ENCODE peak calls at places on chromosomes 4 and X, in eight cellular contexts. R is transverse colon, F is A549, B is body of pancreas, P is heart left ventricle, O is breast epithelium, X is uterus, E is Peyer's patch. L is an unnamed sample. For H3K4me1, the result is how much of the 10 kb centered on the place peaks cover.

GRCh38 chr4:40842725-40843401 is 93.1 kb downstream of the NSUN7 start:
- DNase-seq in R (no peak), F (no peak), B (no peak), P (no peak), O (peak), X (no peak), E (no peak), L (no peak)

GRCh38 chr4:145503486-145504072 is 21.9 kb downstream of the SMAD1 start:
- DNase-seq in R (no peak), F (no peak), B (no peak), P (no peak), O (no peak), X (no peak), E (no peak), L (no peak)

GRCh38 chrX:57453901-57454300 is 137.9 kb upstream of the ZXDB start:
- DNase-seq in R (no peak), F (peak), B (no peak), P (no peak), O (no peak), X (no peak), E (no peak), L (no peak)

GRCh38 chrX:45712067-45712466 is 511.4 kb upstream of the DIPK2B start:
- DNase-seq in R (no peak), F (no peak), B (no peak), P (no peak), O (no peak), X (no peak), E (no peak), L (no peak)

GRCh38 chr4:121070696-121071639 is 1.4 kb downstream of the NDNF start:
- DNase-seq in R (peak), F (peak), B (peak), P (peak), O (no peak), X (peak), E (peak), L (no peak)

GRCh38 chr4:167452922-167453321 is 218.6 kb upstream of the SPOCK3 start:
- DNase-seq in R (no peak), F (no peak), B (no peak), P (no peak), O (no peak), X (no peak), E (no peak), L (no peak)

GRCh38 chr4:124713213-124713592 is 671 bp upstream of the ANKRD50 start:
- DNase-seq in R (peak), F (peak), B (peak), P (peak), O (peak), X (peak), E (peak), L (peak)

GRCh38 chr4:123104275-123104674 is 181.9 kb upstream of the NUDT6 start:
- DNase-seq in R (no peak), F (no peak), B (no peak), P (no peak), O (no peak), X (no peak), E (no peak), L (no peak)

GRCh38 chr4:7719354-7720174 is 220.1 kb downstream of the AFAP1 start:
- DNase-seq in R (peak), F (no peak), B (peak), P (peak), O (no peak), X (peak), E (peak), L (peak)

GRCh38 chr4:1557221-1557597 is 126.9 kb downstream of the FAM53A start:
- DNase-seq in R (no peak), F (no peak), B (no peak), P (no peak), O (no peak), X (no peak), E (no peak), L (no peak)

GRCh38 chrX:116272328-116272727 is 101.8 kb downstream of the AGTR2 start:
- DNase-seq in R (peak), F (peak), B (no peak), P (no peak), O (no peak), X (no peak), E (no peak), L (no peak)

GRCh38 chrX:26952213-26952612 is 510.9 kb downstream of the PPP4R3C start:
- DNase-seq in R (no peak), F (no peak), B (no peak), P (no peak), O (no peak), X (no peak), E (no peak), L (no peak)

GRCh38 chrX:150329282-150329681 is 33.8 kb upstream of the MAMLD1 start:
- DNase-seq in R (no peak), F (no peak), B (no peak), P (no peak), O (no peak), X (no peak), E (no peak), L (no peak)

GRCh38 chr4:99471896-99472295 is 36.8 kb upstream of the ADH7 start:
- DNase-seq in R (no peak), F (no peak), B (no peak), P (no peak), O (no peak), X (no peak), E (no peak), L (no peak)

GRCh38 chr4:96352051-96352517 is 512.2 kb downstream of the PDHA2 start:
- DNase-seq in R (no peak), F (peak), B (no peak), P (no peak), O (no peak), X (no peak), E (no peak), L (no peak)

GRCh38 chr4:141896687-141897086 is 260.3 kb downstream of the IL15 start:
- DNase-seq in R (no peak), F (no peak), B (no peak), P (no peak), O (no peak), X (no peak), E (no peak), L (no peak)

GRCh38 chr4:141759796-141760425 is 123.5 kb downstream of the IL15 start:
- DNase-seq in R (no peak), F (no peak), B (no peak), P (no peak), O (no peak), X (no peak), E (no peak), L (no peak)

GRCh38 chr4:8351931-8352367 is 82.4 kb downstream of the HTRA3 start:
- DNase-seq in R (no peak), F (peak), B (no peak), P (no peak), O (peak), X (peak), E (no peak), L (peak)

GRCh38 chr4:89482248-89482647 is 174.6 kb upstream of the GPRIN3 start:
- DNase-seq in R (no peak), F (peak), B (no peak), P (no peak), O (no peak), X (no peak), E (no peak), L (no peak)

GRCh38 chr4:4480685-4481393 is 61.0 kb downstream of the STX18 start:
- DNase-seq in R (no peak), F (peak), B (no peak), P (no peak), O (no peak), X (no peak), E (no peak), L (no peak)

GRCh38 chr4:173237722-173238121 is 69.1 kb downstream of the GALNT7 start:
- DNase-seq in R (no peak), F (no peak), B (no peak), P (no peak), O (no peak), X (no peak), E (no peak), L (no peak)

GRCh38 chr4:139368990-139369389 is 66.7 kb upstream of the NDUFC1 start:
- DNase-seq in R (no peak), F (no peak), B (no peak), P (no peak), O (no peak), X (no peak), E (no peak), L (no peak)

GRCh38 chr4:42608551-42608950 is 48.4 kb downstream of the ATP8A1 start:
- DNase-seq in R (no peak), F (no peak), B (no peak), P (no peak), O (no peak), X (no peak), E (no peak), L (no peak)

GRCh38 chr4:130336585-130337217 is 1240.7 kb downstream of the C4orf33 start:
- DNase-seq in R (no peak), F (peak), B (no peak), P (no peak), O (no peak), X (no peak), E (no peak), L (no peak)

GRCh38 chrX:10486373-10486772 is 134.0 kb downstream of the MID1 start:
- DNase-seq in R (no peak), F (peak), B (no peak), P (no peak), O (no peak), X (no peak), E (no peak), L (no peak)

GRCh38 chr4:145170209-145170608 is 10.2 kb downstream of the OTUD4 start:
- DNase-seq in R (no peak), F (no peak), B (no peak), P (no peak), O (no peak), X (no peak), E (no peak), L (no peak)

GRCh38 chr4:38145741-38146140 is 185.5 kb downstream of the PTTG2 start:
- DNase-seq in R (no peak), F (no peak), B (no peak), P (no peak), O (no peak), X (no peak), E (no peak), L (no peak)

GRCh38 chr4:164402554-164402953 is 351.4 kb upstream of the SMIM31 start:
- DNase-seq in R (no peak), F (no peak), B (no peak), P (no peak), O (no peak), X (no peak), E (no peak), L (no peak)

GRCh38 chrX:134256684-134257083 is 19.7 kb downstream of the CCDC160 start:
- DNase-seq in R (no peak), F (no peak), B (no peak), P (no peak), O (no peak), X (no peak), E (no peak), L (no peak)

GRCh38 chrX:153551135-153551534 is 33.7 kb downstream of the ATP2B3 start:
- DNase-seq in R (no peak), F (no peak), B (no peak), P (no peak), O (no peak), X (no peak), E (no peak), L (no peak)

DNA sequence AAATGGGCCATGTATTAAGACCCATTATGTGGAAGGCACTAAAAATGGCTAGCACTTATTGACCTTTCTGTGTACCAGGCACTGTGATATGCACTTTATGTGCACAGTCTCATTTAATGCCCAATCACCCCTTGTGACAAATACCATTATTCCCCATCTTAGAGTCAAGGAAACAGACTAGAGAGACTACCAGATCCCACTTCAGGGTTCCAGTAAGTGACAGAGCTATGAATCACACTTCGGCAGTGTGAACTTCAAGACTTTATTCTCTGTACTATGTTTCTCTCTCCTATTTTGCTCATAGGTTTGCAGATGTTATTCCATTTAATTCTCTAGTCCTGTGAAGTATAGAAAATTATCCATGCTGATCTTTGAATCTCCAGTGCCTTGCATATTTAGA is 107.0 kb downstream of the NFKB1 start:
- DNase-seq in R (no peak), F (no peak), B (no peak), P (no peak), O (no peak), X (no peak), E (no peak), L (no peak)
- H3K4me1 ChIP-seq in R (under half), F (under half), B (under half), P (under half), O (under half), X (under half), E (under half), L (under half)

GRCh38 chr4:16865897-16866283 is 32.6 kb downstream of the LDB2 start:
- DNase-seq in R (no peak), F (no peak), B (no peak), P (no peak), O (no peak), X (no peak), E (no peak), L (no peak)

GRCh38 chr4:16860506-16860905 is 37.9 kb downstream of the LDB2 start:
- DNase-seq in R (no peak), F (no peak), B (no peak), P (no peak), O (no peak), X (no peak), E (no peak), L (no peak)

GRCh38 chr4:16864199-16864598 is 34.2 kb downstream of the LDB2 start:
- DNase-seq in R (no peak), F (no peak), B (no peak), P (no peak), O (no peak), X (no peak), E (no peak), L (no peak)

GRCh38 chr4:16865209-16865896 is 33.1 kb downstream of the LDB2 start:
- DNase-seq in R (no peak), F (no peak), B (no peak), P (no peak), O (no peak), X (no peak), E (no peak), L (no peak)

DNA sequence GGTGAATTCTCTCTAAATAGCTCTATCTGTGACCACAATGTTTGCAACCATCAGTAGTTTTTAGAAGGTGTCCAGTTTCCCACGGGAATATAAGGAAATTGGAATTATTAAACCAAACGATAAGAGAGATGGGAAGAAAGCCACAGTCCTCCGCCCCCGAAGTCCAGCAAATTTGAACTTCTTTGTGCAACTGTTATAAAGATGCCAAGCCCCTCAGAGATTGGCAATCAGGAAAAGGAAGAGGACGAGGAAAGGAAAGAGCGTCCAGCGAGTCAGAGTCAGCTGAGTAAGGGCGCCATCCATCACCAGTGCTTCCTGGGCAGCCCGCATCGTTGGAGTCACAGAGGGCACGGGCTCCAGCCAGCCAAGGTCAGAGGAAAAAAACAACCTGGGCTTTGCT is 35.8 kb downstream of the LDB2 start:
- DNase-seq in R (no peak), F (no peak), B (no peak), P (peak), O (no peak), X (no peak), E (no peak), L (no peak)
- TF ChIP-seq POLR2A in R (no peak), F (no peak), B (no peak), P (no peak), O (no peak), X (no peak), E (no peak), L (no peak)

GRCh38 chrX:49165901-49166881 is 3.6 kb downstream of the MAGIX start:
- DNase-seq in R (peak), F (no peak), B (peak), P (peak), O (peak), X (peak), E (peak), L (peak)

GRCh38 chrX:49164589-49165360 is 2.2 kb downstream of the MAGIX start:
- DNase-seq in R (no peak), F (no peak), B (no peak), P (no peak), O (no peak), X (no peak), E (no peak), L (no peak)

GRCh38 chrX:49167740-49168108 is 4.0 kb upstream of the PLP2 start:
- DNase-seq in R (no peak), F (no peak), B (no peak), P (no peak), O (no peak), X (no peak), E (no peak), L (no peak)

GRCh38 chrX:49163555-49164419 is 1.2 kb downstream of the MAGIX start:
- DNase-seq in R (peak), F (peak), B (peak), P (peak), O (peak), X (peak), E (peak), L (peak)

GRCh38 chrX:49166914-49167739 is 4.6 kb downstream of the MAGIX start:
- DNase-seq in R (peak), F (no peak), B (no peak), P (peak), O (peak), X (peak), E (peak), L (peak)
- H3K4me1 ChIP-seq in R (under half), F (under half), B (under half), P (under half), O (under half), X (under half), E (under half), L (under half)

DNA sequence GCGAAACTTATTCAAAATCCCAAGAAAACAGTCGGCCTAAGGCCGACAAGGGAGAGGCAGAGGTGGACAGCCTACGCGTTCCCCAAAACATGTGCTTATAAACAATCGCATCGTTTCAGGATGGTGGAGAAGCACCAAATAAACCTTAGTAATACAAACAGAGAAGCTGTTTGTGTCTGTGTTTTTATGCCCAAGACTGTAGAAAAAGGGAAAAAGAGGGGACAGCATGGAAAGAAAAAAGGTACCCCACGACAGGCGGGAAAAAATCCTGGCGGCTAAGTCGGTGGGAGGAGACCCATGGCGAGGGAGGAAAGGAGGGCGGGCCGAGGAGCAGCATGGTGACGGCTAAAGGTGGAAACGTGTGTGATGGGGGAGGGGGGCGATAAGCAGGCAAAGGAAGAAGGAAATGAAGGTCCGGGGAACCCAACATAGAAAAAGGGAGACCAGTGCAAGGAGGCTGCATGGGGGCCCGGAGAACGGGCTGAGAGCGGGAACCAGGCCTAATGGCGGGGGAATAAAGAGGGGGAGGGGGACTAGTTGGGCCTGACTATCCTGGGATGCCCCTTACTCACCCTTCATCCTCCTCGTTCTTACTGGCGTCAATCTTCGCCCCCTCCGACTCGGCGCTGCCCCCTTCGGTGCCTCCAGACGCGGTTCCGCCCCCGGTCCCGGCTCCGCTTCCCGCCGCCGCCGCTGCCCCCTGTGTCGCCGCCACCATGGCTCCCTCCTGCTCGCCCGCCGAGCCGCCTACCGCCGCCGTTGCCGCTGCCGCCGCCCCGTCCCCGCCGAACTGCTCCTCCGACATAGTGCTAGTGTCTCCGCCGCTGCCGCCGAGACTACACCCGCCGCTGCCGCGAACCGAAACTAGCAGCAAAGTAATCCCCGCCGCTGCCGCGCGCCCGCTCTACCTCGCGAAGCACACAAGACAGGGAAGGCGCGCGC is 646 bp downstream of the HNRNPD start:
- DNase-seq in R (peak), F (peak), B (peak), P (peak), O (peak), X (peak), E (peak), L (peak)
- TF ChIP-seq POLR2A in R (no peak), F (no peak), B (no peak), P (no peak), O (no peak), X (no peak), E (peak), L (peak)

GRCh38 chr4:73896416-73896815 is 27.2 kb downstream of the CXCL1 start:
- DNase-seq in R (no peak), F (no peak), B (no peak), P (no peak), O (no peak), X (no peak), E (no peak), L (no peak)
- H3K4me1 ChIP-seq in R (under half), F (under half), B (under half), P (under half), O (under half), X (under half), E (under half), L (under half)

GRCh38 chrX:48999030-48999429 is 3.0 kb downstream of the GRIPAP1 start:
- DNase-seq in R (no peak), F (no peak), B (no peak), P (no peak), O (no peak), X (no peak), E (no peak), L (no peak)

GRCh38 chrX:49003696-49004095 is 1.6 kb upstream of the GRIPAP1 start:
- DNase-seq in R (no peak), F (no peak), B (no peak), P (no peak), O (no peak), X (no peak), E (no peak), L (no peak)

GRCh38 chrX:49001521-49002090 is 458 bp downstream of the GRIPAP1 start:
- DNase-seq in R (peak), F (peak), B (no peak), P (peak), O (no peak), X (peak), E (no peak), L (no peak)

GRCh38 chrX:49000640-49001039 is 1.4 kb downstream of the GRIPAP1 start:
- DNase-seq in R (no peak), F (no peak), B (no peak), P (no peak), O (no peak), X (no peak), E (no peak), L (no peak)

GRCh38 chrX:49002091-49002935 is at the start of gene GRIPAP1:
- DNase-seq in R (peak), F (peak), B (peak), P (peak), O (peak), X (peak), E (peak), L (peak)
- TF ChIP-seq POLR2A in R (peak), F (peak), B (peak), P (no peak), O (no peak), X (peak), E (peak), L (peak)

GRCh38 chr4:153489856-153490558 is 23.8 kb downstream of the TMEM131L start:
- DNase-seq in R (no peak), F (no peak), B (no peak), P (no peak), O (no peak), X (no peak), E (no peak), L (no peak)
- H3K4me1 ChIP-seq in R (under half), F (under half), B (half or more), P (half or more), O (under half), X (under half), E (under half), L (under half)